ENCODE peak calls at places on chromosomes 6 and 20, in four cellular contexts. V is heart left ventricle, R is omental fat pad, P is fibroblast of the aortic adventitia. S is an unnamed sample.

GRCh38 chr6:67045076-67045475 is 1338.0 kb upstream of the EYS start:
- DNase-seq in P (no peak), V (no peak), R (no peak), S (no peak)

GRCh38 chr20:49983848-49984408 is 1.1 kb downstream of the SNAI1 start:
- DNase-seq in P (peak), R (no peak), V (no peak), S (no peak)

GRCh38 chr20:10731190-10731955 is 57.6 kb upstream of the JAG1 start:
- DNase-seq in P (peak), R (no peak), V (no peak), S (no peak)

GRCh38 chr6:131368077-131368911 is 204.7 kb upstream of the ARG1 start:
- DNase-seq in P (peak), R (no peak), V (no peak), S (no peak)

GRCh38 chr6:56890683-56891429 is 64.1 kb upstream of the BEND6 start:
- DNase-seq in V (no peak), R (no peak), P (peak), S (no peak)

GRCh38 chr6:122026572-122027369 is 372.7 kb upstream of the HSF2 start:
- DNase-seq in V (no peak), P (peak), R (no peak), S (no peak)

GRCh38 chr20:49323622-49324238 is 45.9 kb upstream of the ZNFX1 start:
- DNase-seq in R (no peak), V (no peak), P (peak), S (no peak)

GRCh38 chr6:57017069-57017468 is 29.4 kb upstream of the KIAA1586 start:
- DNase-seq in R (no peak), V (no peak), P (peak), S (no peak)

GRCh38 chr6:42224222-42225042 is 6.8 kb upstream of the MRPS10 start:
- DNase-seq in V (no peak), P (peak), R (no peak), S (no peak)

GRCh38 chr6:44646355-44646754 is 258.8 kb downstream of the CDC5L start:
- DNase-seq in P (peak), R (peak), V (no peak), S (no peak)

GRCh38 chr20:38870733-38871559 is 55.3 kb upstream of the FAM83D start:
- DNase-seq in P (no peak), V (no peak), R (no peak), S (no peak)

GRCh38 chr6:34243901-34244884 is 4.6 kb downstream of the SMIM29 start:
- DNase-seq in V (peak), P (peak), R (peak), S (no peak)

GRCh38 chr6:35919085-35919826 is 1.6 kb downstream of the SRPK1 start:
- DNase-seq in P (no peak), V (no peak), R (no peak), S (no peak)

GRCh38 chr20:1437222-1437904 is 29.3 kb downstream of the NSFL1C start:
- DNase-seq in V (peak), P (peak), R (peak), S (peak)

GRCh38 chr6:168121308-168121665 is 42.3 kb upstream of the FRMD1 start:
- DNase-seq in V (no peak), P (no peak), R (no peak), S (no peak)

GRCh38 chr6:169292340-169293124 is 38.9 kb upstream of the THBS2 start:
- DNase-seq in P (peak), V (no peak), R (no peak), S (no peak)

GRCh38 chr20:17556842-17557674 is 12.8 kb upstream of the DSTN start:
- DNase-seq in R (peak), P (peak), V (peak), S (no peak)

GRCh38 chr6:46491201-46491788 is at the start of gene RCAN2:
- DNase-seq in V (peak), R (no peak), P (peak), S (peak)

GRCh38 chr20:5109276-5109675 is 10.5 kb downstream of the PCNA start:
- DNase-seq in R (no peak), P (no peak), V (no peak), S (no peak)

GRCh38 chr20:64101731-64102621 is 5.4 kb downstream of the NPBWR2 start:
- DNase-seq in P (no peak), V (peak), R (no peak), S (peak)

GRCh38 chr6:42783876-42784738 is 2.3 kb downstream of the BICRAL start:
- DNase-seq in V (no peak), P (peak), R (no peak), S (no peak)

GRCh38 chr20:17610566-17611289 is 40.9 kb downstream of the DSTN start:
- DNase-seq in V (peak), P (no peak), R (no peak), S (no peak)

GRCh38 chr6:40923326-40923725 is 115.7 kb downstream of the UNC5CL start:
- DNase-seq in V (no peak), R (no peak), P (no peak), S (no peak)

GRCh38 chr6:120147218-120147871 is 797.8 kb upstream of the MAN1A1 start:
- DNase-seq in V (peak), P (no peak), R (no peak), S (no peak)

GRCh38 chr6:35694462-35694861 is 5.7 kb upstream of the FKBP5 start:
- DNase-seq in R (no peak), V (no peak), P (peak), S (no peak)

GRCh38 chr20:50995506-50995905 is 27.4 kb downstream of the KCNG1 start:
- DNase-seq in P (peak), R (no peak), V (no peak), S (no peak)

GRCh38 chr6:96675617-96676016 is 112.7 kb downstream of the FHL5 start:
- DNase-seq in R (no peak), V (no peak), P (no peak), S (no peak)

GRCh38 chr20:11140359-11140758 is 466.6 kb upstream of the JAG1 start:
- DNase-seq in P (peak), R (no peak), V (no peak), S (no peak)

GRCh38 chr20:20864346-20865096 is 152.1 kb upstream of the RALGAPA2 start:
- DNase-seq in R (no peak), V (no peak), P (peak), S (no peak)

GRCh38 chr6:120005292-120005976 is 655.9 kb upstream of the MAN1A1 start:
- DNase-seq in P (peak), R (no peak), V (no peak), S (no peak)

GRCh38 chr20:63701051-63701328 is 4.5 kb downstream of the TNFRSF6B start:
- DNase-seq in R (no peak), V (no peak), P (no peak), S (no peak)

GRCh38 chr6:10256113-10256690 is 158.7 kb downstream of the TFAP2A start:
- DNase-seq in P (peak), R (no peak), V (no peak), S (no peak)

GRCh38 chr6:40287296-40287820 is 299.8 kb downstream of the LRFN2 start:
- DNase-seq in R (no peak), P (no peak), V (no peak), S (no peak)

GRCh38 chr6:155327326-155328073 is 13.2 kb upstream of the TFB1M start:
- DNase-seq in V (no peak), R (no peak), P (peak), S (peak)

GRCh38 chr6:130505808-130506207 is 140.0 kb downstream of the TMEM200A start:
- DNase-seq in V (no peak), R (no peak), P (peak), S (no peak)

GRCh38 chr6:99393366-99393697 is 663 bp downstream of the COQ3 start:
- DNase-seq in P (no peak), R (no peak), V (no peak), S (no peak)

GRCh38 chr6:34093206-34093605 is 52.7 kb downstream of the GRM4 start:
- DNase-seq in V (no peak), P (no peak), R (no peak), S (no peak)

GRCh38 chr6:34592208-34592952 is 36.3 kb upstream of the SPDEF start:
- DNase-seq in V (no peak), R (no peak), P (no peak), S (no peak)

GRCh38 chr6:87944541-87944954 is 103.1 kb upstream of the SPACA1 start:
- DNase-seq in V (peak), R (no peak), P (peak), S (peak)
- TF ChIP-seq CTCF in V (no peak), R (no peak), P (peak), S (no peak)

GRCh38 chr6:38341501-38341900 is 298.2 kb downstream of the BTBD9 start:
- DNase-seq in R (no peak), V (no peak), P (no peak), S (no peak)

GRCh38 chr6:38336922-38337321 is 302.8 kb downstream of the BTBD9 start:
- DNase-seq in R (no peak), P (no peak), V (no peak), S (no peak)

GRCh38 chr6:38339914-38340313 is 299.8 kb downstream of the BTBD9 start:
- DNase-seq in R (no peak), P (no peak), V (no peak), S (no peak)

DNA sequence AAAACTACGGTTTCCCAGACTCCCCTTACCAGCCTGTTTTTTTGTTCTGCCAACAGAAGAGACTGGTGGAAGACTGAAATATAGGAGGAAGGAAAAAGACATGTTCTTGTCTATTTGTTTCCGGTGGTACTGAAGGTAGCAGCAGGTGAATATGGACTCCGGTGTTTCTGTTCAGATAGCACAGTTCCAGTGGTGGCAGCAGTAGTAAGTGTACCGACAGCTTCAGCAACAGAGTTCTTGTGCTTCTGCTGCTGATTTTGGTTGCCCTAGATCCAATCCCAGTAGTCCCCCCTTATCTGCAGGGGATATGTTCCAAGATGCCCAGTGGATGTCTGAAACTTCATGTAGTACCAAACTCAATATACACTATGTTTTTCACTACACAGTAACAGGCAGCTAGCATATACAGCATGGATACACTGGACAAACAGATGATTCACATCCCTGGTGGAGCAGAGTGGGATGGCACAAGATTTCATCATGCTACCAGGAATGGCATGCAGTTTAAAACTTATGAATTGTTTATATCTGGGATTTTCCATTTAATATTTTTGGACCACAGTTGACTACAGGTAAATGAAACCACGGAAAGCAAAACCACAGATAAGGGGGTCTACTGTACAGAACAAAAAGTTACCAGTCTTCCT is 301.8 kb downstream of the BTBD9 start:
- DNase-seq in V (no peak), R (no peak), P (peak), S (no peak)
- TF ChIP-seq CTCF in V (no peak), R (no peak), P (peak), S (no peak)

GRCh38 chr20:57223648-57224489 is 42.6 kb downstream of the BMP7 start:
- DNase-seq in V (no peak), P (peak), R (no peak), S (no peak)
- TF ChIP-seq CTCF in V (no peak), P (no peak), R (no peak), S (no peak)

GRCh38 chr6:1087112-1087843 is 224.6 kb upstream of the FOXQ1 start:
- DNase-seq in V (no peak), R (no peak), P (no peak), S (no peak)
- TF ChIP-seq CTCF in V (no peak), R (no peak), P (no peak), S (no peak)